ENCODE peak calls at places on chromosomes 7 and 10, in nine cellular contexts. One of them, this sample, is unnamed.

GRCh38 chr10:126734957-126735356 is 64.5 kb upstream of the C10orf90 start:
- DNase-seq in neuronal stem cell: no peak
- DNase-seq in testis: no peak
- DNase-seq in body of pancreas: peak; percentile 19
- DNase-seq in left ventricle myocardium inferior: no peak
- DNase-seq in uterus: no peak
- DNase-seq in BJ: no peak
- DNase-seq in CD4-positive, alpha-beta memory T cell: no peak
- DNase-seq in effector memory CD4-positive, alpha-beta T cell: no peak
- DNase-seq in this sample: no peak

GRCh38 chr10:83373659-83374058 is 765.6 kb upstream of the GHITM start:
- DNase-seq in neuronal stem cell: no peak
- DNase-seq in testis: peak; percentile 56
- DNase-seq in body of pancreas: no peak
- DNase-seq in left ventricle myocardium inferior: no peak
- DNase-seq in uterus: no peak
- DNase-seq in BJ: no peak
- DNase-seq in CD4-positive, alpha-beta memory T cell: no peak
- DNase-seq in effector memory CD4-positive, alpha-beta T cell: no peak
- DNase-seq in this sample: no peak

GRCh38 chr10:133268532-133268931 is 8.1 kb downstream of the ADAM8 start:
- DNase-seq in neuronal stem cell: no peak
- DNase-seq in testis: no peak
- DNase-seq in body of pancreas: no peak
- DNase-seq in left ventricle myocardium inferior: no peak
- DNase-seq in uterus: no peak
- DNase-seq in BJ: no peak
- DNase-seq in CD4-positive, alpha-beta memory T cell: no peak
- DNase-seq in effector memory CD4-positive, alpha-beta T cell: no peak
- DNase-seq in this sample: no peak

GRCh38 chr10:72173635-72174296 is 42.0 kb upstream of the ANAPC16 start:
- DNase-seq in neuronal stem cell: no peak
- DNase-seq in testis: no peak
- DNase-seq in body of pancreas: no peak
- DNase-seq in left ventricle myocardium inferior: no peak
- DNase-seq in uterus: no peak
- DNase-seq in BJ: no peak
- DNase-seq in CD4-positive, alpha-beta memory T cell: no peak
- DNase-seq in effector memory CD4-positive, alpha-beta T cell: no peak
- DNase-seq in this sample: peak; percentile 35

GRCh38 chr10:92972066-92972870 is 88.3 kb upstream of the CYP26C1 start:
- DNase-seq in neuronal stem cell: no peak
- DNase-seq in testis: no peak
- DNase-seq in body of pancreas: no peak
- DNase-seq in left ventricle myocardium inferior: no peak
- DNase-seq in uterus: no peak
- DNase-seq in BJ: peak; percentile 77
- DNase-seq in CD4-positive, alpha-beta memory T cell: no peak
- DNase-seq in effector memory CD4-positive, alpha-beta T cell: no peak
- DNase-seq in this sample: peak; percentile 76

GRCh38 chr7:22859676-22860290 is 37.1 kb upstream of the TOMM7 start:
- DNase-seq in neuronal stem cell: no peak
- DNase-seq in testis: no peak
- DNase-seq in body of pancreas: no peak
- DNase-seq in left ventricle myocardium inferior: no peak
- DNase-seq in uterus: no peak
- DNase-seq in BJ: no peak
- DNase-seq in CD4-positive, alpha-beta memory T cell: no peak
- DNase-seq in effector memory CD4-positive, alpha-beta T cell: no peak
- DNase-seq in this sample: no peak

GRCh38 chr7:66958708-66959350 is 36.6 kb downstream of the SBDS start:
- DNase-seq in neuronal stem cell: no peak
- DNase-seq in testis: no peak
- DNase-seq in body of pancreas: no peak
- DNase-seq in left ventricle myocardium inferior: no peak
- DNase-seq in uterus: no peak
- DNase-seq in BJ: no peak
- DNase-seq in CD4-positive, alpha-beta memory T cell: no peak
- DNase-seq in effector memory CD4-positive, alpha-beta T cell: no peak
- DNase-seq in this sample: no peak

GRCh38 chr10:103640436-103641181 is 147.1 kb downstream of the NEURL1 start:
- DNase-seq in neuronal stem cell: no peak
- DNase-seq in testis: peak; percentile 74
- DNase-seq in body of pancreas: no peak
- DNase-seq in left ventricle myocardium inferior: no peak
- DNase-seq in uterus: no peak
- DNase-seq in BJ: no peak
- DNase-seq in CD4-positive, alpha-beta memory T cell: no peak
- DNase-seq in effector memory CD4-positive, alpha-beta T cell: no peak
- DNase-seq in this sample: peak; percentile 37

GRCh38 chr7:63087575-63088190 is 911.0 kb upstream of the ZNF722 start:
- DNase-seq in neuronal stem cell: no peak
- DNase-seq in testis: no peak
- DNase-seq in body of pancreas: no peak
- DNase-seq in left ventricle myocardium inferior: no peak
- DNase-seq in uterus: no peak
- DNase-seq in BJ: no peak
- DNase-seq in CD4-positive, alpha-beta memory T cell: no peak
- DNase-seq in effector memory CD4-positive, alpha-beta T cell: no peak
- DNase-seq in this sample: no peak

GRCh38 chr10:28180654-28181053 is 122.2 kb downstream of the MPP7 start:
- DNase-seq in neuronal stem cell: no peak
- DNase-seq in testis: no peak
- DNase-seq in body of pancreas: no peak
- DNase-seq in left ventricle myocardium inferior: no peak
- DNase-seq in uterus: no peak
- DNase-seq in BJ: no peak
- DNase-seq in CD4-positive, alpha-beta memory T cell: no peak
- DNase-seq in effector memory CD4-positive, alpha-beta T cell: no peak
- DNase-seq in this sample: no peak

GRCh38 chr10:125064681-125065492 is 95.5 kb downstream of the CTBP2 start:
- DNase-seq in neuronal stem cell: no peak
- DNase-seq in testis: no peak
- DNase-seq in body of pancreas: no peak
- DNase-seq in left ventricle myocardium inferior: no peak
- DNase-seq in uterus: no peak
- DNase-seq in BJ: peak; percentile 66
- DNase-seq in CD4-positive, alpha-beta memory T cell: no peak
- DNase-seq in effector memory CD4-positive, alpha-beta T cell: no peak
- DNase-seq in this sample: no peak

GRCh38 chr10:125062244-125063208 is 97.8 kb downstream of the CTBP2 start:
- DNase-seq in neuronal stem cell: no peak
- DNase-seq in testis: peak; percentile 57
- DNase-seq in body of pancreas: no peak
- DNase-seq in left ventricle myocardium inferior: peak; percentile 55
- DNase-seq in uterus: peak; percentile 51
- DNase-seq in BJ: no peak
- DNase-seq in CD4-positive, alpha-beta memory T cell: no peak
- DNase-seq in effector memory CD4-positive, alpha-beta T cell: no peak
- DNase-seq in this sample: no peak

GRCh38 chr10:125060851-125061556 is 99.4 kb downstream of the CTBP2 start:
- DNase-seq in neuronal stem cell: peak; percentile 45
- DNase-seq in testis: peak; percentile 89
- DNase-seq in body of pancreas: peak; percentile 86
- DNase-seq in left ventricle myocardium inferior: peak; percentile 85
- DNase-seq in uterus: peak; percentile 79
- DNase-seq in BJ: peak; percentile 73
- DNase-seq in CD4-positive, alpha-beta memory T cell: peak; percentile 15
- DNase-seq in effector memory CD4-positive, alpha-beta T cell: no peak
- DNase-seq in this sample: peak; percentile 94

GRCh38 chr10:125061557-125062243 is 98.7 kb downstream of the CTBP2 start:
- DNase-seq in neuronal stem cell: no peak
- DNase-seq in testis: no peak
- DNase-seq in body of pancreas: no peak
- DNase-seq in left ventricle myocardium inferior: no peak
- DNase-seq in uterus: no peak
- DNase-seq in BJ: no peak
- DNase-seq in CD4-positive, alpha-beta memory T cell: no peak
- DNase-seq in effector memory CD4-positive, alpha-beta T cell: no peak
- DNase-seq in this sample: no peak

GRCh38 chr10:125063256-125063945 is 97.0 kb downstream of the CTBP2 start:
- DNase-seq in neuronal stem cell: no peak
- DNase-seq in testis: no peak
- DNase-seq in body of pancreas: no peak
- DNase-seq in left ventricle myocardium inferior: peak; percentile 5
- DNase-seq in uterus: no peak
- DNase-seq in BJ: peak; percentile 74
- DNase-seq in CD4-positive, alpha-beta memory T cell: no peak
- DNase-seq in effector memory CD4-positive, alpha-beta T cell: no peak
- DNase-seq in this sample: no peak
- H3K27me3 ChIP-seq in neuronal stem cell: no peaks in the 10 kb centered on the region
- H3K27me3 ChIP-seq in testis: no peaks in the 10 kb centered on the region
- H3K27me3 ChIP-seq in body of pancreas: no peaks in the 10 kb centered on the region
- H3K27me3 ChIP-seq in left ventricle myocardium inferior: no peaks in the 10 kb centered on the region
- H3K27me3 ChIP-seq in uterus: no peaks in the 10 kb centered on the region
- H3K27me3 ChIP-seq in BJ: no peaks in the 10 kb centered on the region
- H3K27me3 ChIP-seq in CD4-positive, alpha-beta memory T cell: no peaks in the 10 kb centered on the region
- H3K27me3 ChIP-seq in effector memory CD4-positive, alpha-beta T cell: no peaks in the 10 kb centered on the region
- H3K27me3 ChIP-seq in this sample: no peaks in the 10 kb centered on the region

GRCh38 chr7:106535234-106536026 is 125.5 kb downstream of the CCDC71L start:
- DNase-seq in neuronal stem cell: no peak
- DNase-seq in testis: no peak
- DNase-seq in body of pancreas: no peak
- DNase-seq in left ventricle myocardium inferior: no peak
- DNase-seq in uterus: no peak
- DNase-seq in BJ: peak; percentile 69
- DNase-seq in CD4-positive, alpha-beta memory T cell: no peak
- DNase-seq in effector memory CD4-positive, alpha-beta T cell: no peak
- DNase-seq in this sample: no peak

GRCh38 chr7:106538638-106539037 is 122.3 kb downstream of the CCDC71L start:
- DNase-seq in neuronal stem cell: no peak
- DNase-seq in testis: no peak
- DNase-seq in body of pancreas: no peak
- DNase-seq in left ventricle myocardium inferior: no peak
- DNase-seq in uterus: no peak
- DNase-seq in BJ: no peak
- DNase-seq in CD4-positive, alpha-beta memory T cell: no peak
- DNase-seq in effector memory CD4-positive, alpha-beta T cell: no peak
- DNase-seq in this sample: no peak

GRCh38 chr7:106536079-106536478 is 124.9 kb downstream of the CCDC71L start:
- DNase-seq in neuronal stem cell: no peak
- DNase-seq in testis: no peak
- DNase-seq in body of pancreas: no peak
- DNase-seq in left ventricle myocardium inferior: no peak
- DNase-seq in uterus: no peak
- DNase-seq in BJ: no peak
- DNase-seq in CD4-positive, alpha-beta memory T cell: no peak
- DNase-seq in effector memory CD4-positive, alpha-beta T cell: no peak
- DNase-seq in this sample: no peak

GRCh38 chr7:106534271-106534846 is 126.6 kb downstream of the CCDC71L start:
- DNase-seq in neuronal stem cell: no peak
- DNase-seq in testis: no peak
- DNase-seq in body of pancreas: no peak
- DNase-seq in left ventricle myocardium inferior: no peak
- DNase-seq in uterus: no peak
- DNase-seq in BJ: no peak
- DNase-seq in CD4-positive, alpha-beta memory T cell: no peak
- DNase-seq in effector memory CD4-positive, alpha-beta T cell: no peak
- DNase-seq in this sample: no peak

GRCh38 chr7:106537119-106537518 is 123.8 kb downstream of the CCDC71L start:
- DNase-seq in neuronal stem cell: no peak
- DNase-seq in testis: no peak
- DNase-seq in body of pancreas: no peak
- DNase-seq in left ventricle myocardium inferior: no peak
- DNase-seq in uterus: no peak
- DNase-seq in BJ: no peak
- DNase-seq in CD4-positive, alpha-beta memory T cell: no peak
- DNase-seq in effector memory CD4-positive, alpha-beta T cell: no peak
- DNase-seq in this sample: no peak
- H3K27me3 ChIP-seq in neuronal stem cell: no peaks in the 10 kb centered on the region
- H3K27me3 ChIP-seq in testis: no peaks in the 10 kb centered on the region
- H3K27me3 ChIP-seq in body of pancreas: no peaks in the 10 kb centered on the region
- H3K27me3 ChIP-seq in left ventricle myocardium inferior: no peaks in the 10 kb centered on the region
- H3K27me3 ChIP-seq in uterus: no peaks in the 10 kb centered on the region
- H3K27me3 ChIP-seq in BJ: no peaks in the 10 kb centered on the region
- H3K27me3 ChIP-seq in CD4-positive, alpha-beta memory T cell: no peaks in the 10 kb centered on the region
- H3K27me3 ChIP-seq in effector memory CD4-positive, alpha-beta T cell: no peaks in the 10 kb centered on the region
- H3K27me3 ChIP-seq in this sample: no peaks in the 10 kb centered on the region

GRCh38 chr7:116674508-116675173 is 2.6 kb downstream of the MET start:
- DNase-seq in neuronal stem cell: no peak
- DNase-seq in testis: no peak
- DNase-seq in body of pancreas: no peak
- DNase-seq in left ventricle myocardium inferior: no peak
- DNase-seq in uterus: no peak
- DNase-seq in BJ: no peak
- DNase-seq in CD4-positive, alpha-beta memory T cell: no peak
- DNase-seq in effector memory CD4-positive, alpha-beta T cell: no peak
- DNase-seq in this sample: no peak
- H3K27me3 ChIP-seq in neuronal stem cell: peaks cover 9% of the 10 kb centered on the region
- H3K27me3 ChIP-seq in testis: no peaks in the 10 kb centered on the region
- H3K27me3 ChIP-seq in body of pancreas: no peaks in the 10 kb centered on the region
- H3K27me3 ChIP-seq in left ventricle myocardium inferior: peaks cover 7% of the 10 kb centered on the region
- H3K27me3 ChIP-seq in uterus: no peaks in the 10 kb centered on the region
- H3K27me3 ChIP-seq in BJ: no peaks in the 10 kb centered on the region
- H3K27me3 ChIP-seq in CD4-positive, alpha-beta memory T cell: peaks cover 10% of the 10 kb centered on the region
- H3K27me3 ChIP-seq in effector memory CD4-positive, alpha-beta T cell: peaks cover 10% of the 10 kb centered on the region
- H3K27me3 ChIP-seq in this sample: peaks cover 3% of the 10 kb centered on the region

DNA sequence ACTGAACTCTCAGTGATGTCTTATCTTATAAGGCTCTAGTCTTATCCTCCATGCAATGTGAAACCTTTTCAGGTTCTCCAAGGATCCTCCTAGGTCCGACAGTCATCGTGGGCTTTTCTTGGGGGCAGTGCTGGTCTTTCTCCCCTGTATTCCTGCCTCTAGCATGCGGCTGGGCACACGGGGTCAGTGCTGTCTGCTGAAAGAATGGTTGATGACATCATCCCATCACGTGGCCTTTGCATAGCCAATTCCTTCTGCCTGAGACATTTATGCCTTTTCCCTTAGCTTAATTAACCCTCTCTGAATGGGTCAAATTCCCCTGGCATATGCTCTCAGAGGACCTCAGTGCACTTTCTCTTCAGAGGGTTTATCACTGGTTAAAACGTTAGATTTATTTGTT is 27.0 kb upstream of the KCNK18 start:
- DNase-seq in neuronal stem cell: no peak
- DNase-seq in testis: no peak
- DNase-seq in body of pancreas: no peak
- DNase-seq in left ventricle myocardium inferior: no peak
- DNase-seq in uterus: no peak
- DNase-seq in BJ: no peak
- DNase-seq in CD4-positive, alpha-beta memory T cell: no peak
- DNase-seq in effector memory CD4-positive, alpha-beta T cell: no peak
- DNase-seq in this sample: no peak
- H3K27me3 ChIP-seq in neuronal stem cell: peaks cover 58% of the 10 kb centered on the region
- H3K27me3 ChIP-seq in testis: no peaks in the 10 kb centered on the region
- H3K27me3 ChIP-seq in body of pancreas: peaks cover 40% of the 10 kb centered on the region
- H3K27me3 ChIP-seq in left ventricle myocardium inferior: peaks cover 96% of the 10 kb centered on the region
- H3K27me3 ChIP-seq in uterus: peaks cover 6% of the 10 kb centered on the region
- H3K27me3 ChIP-seq in BJ: peaks cover 19% of the 10 kb centered on the region
- H3K27me3 ChIP-seq in CD4-positive, alpha-beta memory T cell: peaks cover 44% of the 10 kb centered on the region
- H3K27me3 ChIP-seq in effector memory CD4-positive, alpha-beta T cell: peaks cover 53% of the 10 kb centered on the region
- H3K27me3 ChIP-seq in this sample: peaks cover 88% of the 10 kb centered on the region

GRCh38 chr7:1227071-1227804 is 5.4 kb upstream of the UNCX start:
- DNase-seq in neuronal stem cell: no peak
- DNase-seq in testis: no peak
- DNase-seq in body of pancreas: no peak
- DNase-seq in left ventricle myocardium inferior: no peak
- DNase-seq in uterus: no peak
- DNase-seq in BJ: no peak
- DNase-seq in CD4-positive, alpha-beta memory T cell: no peak
- DNase-seq in effector memory CD4-positive, alpha-beta T cell: no peak
- DNase-seq in this sample: no peak
- H3K27me3 ChIP-seq in neuronal stem cell: peaks cover 79% of the 10 kb centered on the region
- H3K27me3 ChIP-seq in testis: no peaks in the 10 kb centered on the region
- H3K27me3 ChIP-seq in body of pancreas: peaks cover 76% of the 10 kb centered on the region
- H3K27me3 ChIP-seq in left ventricle myocardium inferior: peaks cover 100% of the 10 kb centered on the region
- H3K27me3 ChIP-seq in uterus: peaks cover 33% of the 10 kb centered on the region
- H3K27me3 ChIP-seq in BJ: peaks cover 59% of the 10 kb centered on the region
- H3K27me3 ChIP-seq in CD4-positive, alpha-beta memory T cell: peaks cover 64% of the 10 kb centered on the region
- H3K27me3 ChIP-seq in effector memory CD4-positive, alpha-beta T cell: peaks cover 80% of the 10 kb centered on the region
- H3K27me3 ChIP-seq in this sample: peaks cover 94% of the 10 kb centered on the region

This sample was measured in adrenal gland.